ENCODE peak calls at places on chromosomes 16 and 17, in ten cellular contexts. S, J, W, V, E, P, D, O, Z and R are unnamed samples.

GRCh38 chr17:19024101-19025078 is 19.8 kb upstream of the FAM83G start:
- DNase-seq in S (peak; percentile 58), J (no peak), W (peak; percentile 67), V (no peak), E (no peak), P (peak; percentile 6), D (no peak), O (no peak), Z (no peak), R (peak; percentile 26)

GRCh38 chr17:31136319-31136718 is 41.5 kb downstream of the NF1 start:
- DNase-seq in S (no peak), J (no peak), W (peak; percentile 29), V (no peak), E (no peak), P (no peak), D (no peak), O (no peak), Z (no peak), R (no peak)

GRCh38 chr16:11619327-11619851 is 32.7 kb upstream of the LITAF start:
- DNase-seq in S (no peak), J (no peak), W (no peak), V (no peak), E (no peak), P (no peak), D (no peak), O (peak; percentile 60), Z (no peak), R (no peak)

GRCh38 chr17:59469786-59470485 is 95.5 kb upstream of the DHX40 start:
- DNase-seq in S (no peak), J (no peak), W (no peak), V (no peak), E (no peak), P (no peak), D (no peak), O (no peak), Z (no peak), R (no peak)

GRCh38 chr17:64718058-64718457 is 56.0 kb upstream of the SMURF2 start:
- DNase-seq in S (no peak), J (no peak), W (no peak), V (no peak), E (no peak), P (no peak), D (no peak), O (no peak), Z (peak; percentile 7), R (no peak)

GRCh38 chr17:7323731-7324437 is 5.3 kb downstream of the NEURL4 start:
- DNase-seq in S (peak; percentile 68), J (peak; percentile 73), W (peak; percentile 50), V (peak; percentile 79), E (no peak), P (peak; percentile 50), D (peak; percentile 34), O (peak; percentile 54), Z (no peak), R (peak; percentile 31)

GRCh38 chr16:67878232-67878631 is 5.4 kb downstream of the EDC4 start:
- DNase-seq in S (no peak), J (no peak), W (no peak), V (no peak), E (no peak), P (no peak), D (no peak), O (no peak), Z (no peak), R (no peak)

GRCh38 chr16:81190667-81191066 is 47.8 kb upstream of the BCO1 start:
- DNase-seq in S (no peak), J (peak; percentile 54), W (peak; percentile 52), V (no peak), E (no peak), P (no peak), D (no peak), O (no peak), Z (no peak), R (peak; percentile 51)

GRCh38 chr17:28645576-28645939 is 600 bp upstream of the BLTP2 start:
- DNase-seq in S (no peak), J (no peak), W (no peak), V (no peak), E (no peak), P (no peak), D (no peak), O (no peak), Z (no peak), R (no peak)

GRCh38 chr16:71413341-71413740 is 28.5 kb downstream of the TLE7 start:
- DNase-seq in S (no peak), J (no peak), W (no peak), V (no peak), E (no peak), P (no peak), D (no peak), O (no peak), Z (no peak), R (no peak)

GRCh38 chr16:87635541-87636049 is 33.3 kb downstream of the JPH3 start:
- DNase-seq in S (no peak), J (peak; percentile 85), W (peak; percentile 32), V (peak; percentile 98), E (peak; percentile 73), P (peak; percentile 44), D (peak; percentile 72), O (peak; percentile 64), Z (peak; percentile 22), R (peak; percentile 57)